ENCODE peak calls at places on chromosome 17, in ten cellular contexts. R is uterus, J is left cardiac atrium, Y is small intestine, Z is EL, G is NCI-H1417, I is AG08396, S is pancreas, Q is prostate gland, D is progenitor cell of endocrine pancreas. H is an unnamed sample.
A peak's percentile ranks its signal among the peaks of the same experiment; 100 is the strongest.

GRCh38 chr17:72592242-72592966 is 471.6 kb downstream of the SOX9 start:
- DNase-seq in I (peak; percentile 98), Q (peak; percentile 73), G (peak; percentile 87), J (peak; percentile 67), S (peak; percentile 79), R (peak; percentile 16), Y (peak; percentile 85), Z (peak; percentile 85), D (peak; percentile 81), H (peak; percentile 97)

GRCh38 chr17:47850692-47851573 is at the start of gene SP6:
- DNase-seq in J (peak; percentile 73), D (peak; percentile 76), S (peak; percentile 92), I (peak; percentile 87), G (peak; percentile 80), Z (peak; percentile 79), R (peak; percentile 50), Q (peak; percentile 85), Y (peak; percentile 92), H (peak; percentile 76)

GRCh38 chr17:74303300-74303699 is 22.7 kb upstream of the KIF19 start:
- DNase-seq in R (no peak), S (no peak), J (no peak), Q (no peak), G (peak; percentile 40), I (no peak), D (no peak), Z (no peak), Y (no peak), H (no peak)

GRCh38 chr17:61454095-61454931 is 2.1 kb downstream of the TBX4 start:
- DNase-seq in Y (no peak), I (no peak), G (no peak), Q (no peak), J (no peak), D (no peak), S (no peak), R (no peak), Z (peak; percentile 31), H (no peak)

GRCh38 chr17:68705331-68706166 is 104.4 kb upstream of the FAM20A start:
- DNase-seq in Q (no peak), I (peak; percentile 36), G (no peak), D (no peak), Y (no peak), J (no peak), S (no peak), R (no peak), Z (peak; percentile 57), H (peak; percentile 51)

GRCh38 chr17:66275651-66276050 is 26.8 kb upstream of the PRKCA start:
- DNase-seq in J (no peak), S (no peak), Q (peak; percentile 67), R (no peak), Z (peak; percentile 99), G (no peak), I (peak; percentile 66), D (no peak), Y (peak; percentile 41), H (peak; percentile 83)

GRCh38 chr17:80761421-80761871 is 216.8 kb downstream of the RPTOR start:
- DNase-seq in J (no peak), D (no peak), S (no peak), Z (peak; percentile 90), G (peak; percentile 65), Y (no peak), I (peak; percentile 74), Q (no peak), R (no peak), H (peak; percentile 71)

GRCh38 chr17:31596382-31597323 is 205.2 kb downstream of the RAB11FIP4 start:
- DNase-seq in Q (no peak), R (peak; percentile 64), J (peak; percentile 76), I (peak; percentile 93), Y (no peak), G (no peak), S (no peak), Z (peak; percentile 99), D (no peak), H (peak; percentile 98)

GRCh38 chr17:6072157-6072556 is 2.0 kb downstream of the WSCD1 start:
- DNase-seq in S (no peak), G (no peak), R (no peak), D (no peak), Y (no peak), J (no peak), Q (no peak), I (peak; percentile 51), Z (peak; percentile 47), H (peak; percentile 63)

GRCh38 chr17:9242497-9242881 is 221.2 kb downstream of the NTN1 start:
- DNase-seq in Y (no peak), I (no peak), R (no peak), S (peak; percentile 38), J (peak; percentile 54), Z (no peak), Q (no peak), G (no peak), D (no peak), H (no peak)

GRCh38 chr17:67211742-67212141 is 33.3 kb downstream of the HELZ start:
- DNase-seq in R (no peak), D (no peak), I (peak; percentile 15), G (no peak), S (no peak), J (no peak), Q (no peak), Z (peak; percentile 42), Y (no peak), H (peak; percentile 10)

GRCh38 chr17:75174996-75175395 is 7.8 kb downstream of the SUMO2 start:
- DNase-seq in G (no peak), S (no peak), R (no peak), Q (no peak), D (no peak), I (no peak), Y (no peak), Z (no peak), J (no peak), H (no peak)

GRCh38 chr17:78113804-78114785 is 14.5 kb downstream of the TMC6 start:
- DNase-seq in S (no peak), I (no peak), Z (no peak), Q (no peak), Y (no peak), G (no peak), J (peak; percentile 17), D (no peak), R (no peak), H (no peak)

GRCh38 chr17:16873654-16874035 is 98.3 kb downstream of the TNFRSF13B start:
- DNase-seq in R (no peak), Q (no peak), Z (no peak), I (no peak), Y (peak; percentile 7), G (no peak), J (no peak), D (no peak), S (no peak), H (no peak)

GRCh38 chr17:28529012-28529400 is 22.9 kb downstream of the FOXN1 start:
- DNase-seq in D (no peak), S (no peak), Y (no peak), Z (no peak), J (no peak), Q (no peak), I (no peak), G (no peak), R (no peak), H (no peak)

GRCh38 chr17:67477687-67478086 is 100.6 kb downstream of the PITPNC1 start:
- DNase-seq in Y (peak; percentile 23), G (no peak), Z (peak; percentile 52), J (no peak), Q (no peak), D (no peak), I (peak; percentile 48), R (no peak), S (no peak), H (peak; percentile 33)

GRCh38 chr17:19311421-19312215 is 50.9 kb downstream of the B9D1 start:
- DNase-seq in I (no peak), Z (peak; percentile 65), S (no peak), D (no peak), R (no peak), G (no peak), Y (no peak), Q (no peak), J (peak; percentile 25), H (no peak)

GRCh38 chr17:39794249-39794970 is 56.7 kb downstream of the GRB7 start:
- DNase-seq in Y (no peak), Q (no peak), G (peak; percentile 93), R (no peak), D (no peak), S (no peak), J (no peak), Z (no peak), I (no peak), H (no peak)

GRCh38 chr17:1865252-1866037 is 35.6 kb downstream of the RPA1 start:
- DNase-seq in R (no peak), D (no peak), J (no peak), Y (peak; percentile 71), Z (peak; percentile 41), S (peak; percentile 41), I (peak; percentile 49), Q (peak; percentile 23), G (peak; percentile 38), H (peak; percentile 66)

GRCh38 chr17:76715462-76715830 is 4.7 kb upstream of the MXRA7 start:
- DNase-seq in R (no peak), J (no peak), G (no peak), Q (no peak), I (no peak), Y (no peak), D (no peak), Z (no peak), S (no peak), H (no peak)

GRCh38 chr17:36127882-36128369 is 24.3 kb downstream of the CCL4 start:
- DNase-seq in G (no peak), D (no peak), S (no peak), I (no peak), R (no peak), Z (no peak), J (no peak), Y (no peak), Q (no peak), H (no peak)

GRCh38 chr17:28178800-28179199 is 136.3 kb downstream of the NLK start:
- DNase-seq in S (no peak), J (no peak), D (no peak), Q (no peak), Z (no peak), R (no peak), I (no peak), Y (no peak), G (no peak), H (no peak)

GRCh38 chr17:5870231-5870953 is 199.8 kb upstream of the WSCD1 start:
- DNase-seq in D (no peak), J (no peak), G (no peak), S (no peak), R (no peak), I (no peak), Y (no peak), Q (no peak), Z (peak; percentile 5), H (no peak)

GRCh38 chr17:56583772-56584171 is 9.7 kb upstream of the NOG start:
- DNase-seq in R (no peak), J (no peak), S (no peak), I (no peak), D (no peak), G (no peak), Y (no peak), Z (no peak), Q (no peak), H (no peak)

GRCh38 chr17:41937970-41938851 is 7.8 kb downstream of the ODAD4 start:
- DNase-seq in I (no peak), Q (no peak), S (peak; percentile 63), G (no peak), Y (no peak), Z (no peak), R (no peak), J (no peak), D (no peak), H (no peak)

GRCh38 chr17:10968007-10968406 is 130.1 kb upstream of the PIRT start:
- DNase-seq in R (no peak), Y (no peak), D (no peak), G (no peak), S (no peak), J (no peak), Z (no peak), Q (peak; percentile 61), I (no peak), H (no peak)

GRCh38 chr17:27354491-27355081 is 60.7 kb downstream of the WSB1 start:
- DNase-seq in G (no peak), R (no peak), I (no peak), Y (peak; percentile 39), D (no peak), Q (no peak), S (no peak), Z (no peak), J (no peak), H (no peak)

GRCh38 chr17:45302649-45303173 is 14.1 kb downstream of the MAP3K14 start:
- DNase-seq in Y (peak; percentile 85), R (peak; percentile 53), G (no peak), S (no peak), Q (no peak), D (no peak), J (no peak), Z (peak; percentile 91), I (no peak), H (peak; percentile 50)